ENCODE peak calls at places on chromosomes 4 and X, in six cellular contexts. K, R, P, L, W and X are unnamed samples.

GRCh38 chrX:100381613-100382012 is 28.5 kb downstream of the PCDH19 start:
- DNase-seq in K (no peak), R (no peak), P (no peak), L (no peak), W (no peak), X (no peak)

GRCh38 chrX:108091878-108092291 is 307 bp downstream of the ATG4A start:
- DNase-seq in K (peak; percentile 41), R (peak; percentile 40), P (no peak), L (peak; percentile 8), W (no peak), X (no peak)

GRCh38 chr4:153109296-153109868 is 94.9 kb upstream of the TRIM2 start:
- DNase-seq in K (no peak), R (no peak), P (no peak), L (no peak), W (no peak), X (no peak)

GRCh38 chrX:20221902-20222301 is 44.8 kb downstream of the RPS6KA3 start:
- DNase-seq in K (no peak), R (no peak), P (no peak), L (no peak), W (no peak), X (no peak)

GRCh38 chr4:7928711-7929505 is 10.8 kb downstream of the AFAP1 start:
- DNase-seq in K (no peak), R (no peak), P (no peak), L (no peak), W (no peak), X (no peak)

GRCh38 chrX:13120017-13120416 is 75.6 kb upstream of the FAM9C start:
- DNase-seq in K (no peak), R (no peak), P (no peak), L (no peak), W (no peak), X (no peak)

GRCh38 chr4:84578540-84579409 is 4.2 kb upstream of the CDS1 start:
- DNase-seq in K (no peak), R (peak; percentile 38), P (peak; percentile 8), L (no peak), W (peak; percentile 60), X (no peak)

GRCh38 chr4:112312610-112313239 is 15.6 kb downstream of the ALPK1 start:
- DNase-seq in K (no peak), R (no peak), P (no peak), L (no peak), W (no peak), X (no peak)

GRCh38 chrX:8988456-8988855 is 45.5 kb downstream of the FAM9B start:
- DNase-seq in K (no peak), R (no peak), P (no peak), L (peak; percentile 4), W (no peak), X (no peak)

GRCh38 chr4:23899565-23899964 is 9.7 kb upstream of the PPARGC1A start:
- DNase-seq in K (no peak), R (no peak), P (no peak), L (no peak), W (no peak), X (no peak)

GRCh38 chr4:53273726-53274125 is 92.1 kb downstream of the SCFD2 start:
- DNase-seq in K (no peak), R (no peak), P (no peak), L (no peak), W (no peak), X (no peak)

GRCh38 chr4:54014761-54015160 is 49.6 kb downstream of the CHIC2 start:
- DNase-seq in K (no peak), R (no peak), P (no peak), L (no peak), W (no peak), X (no peak)

GRCh38 chr4:102263024-102263787 is 82.1 kb downstream of the SLC39A8 start:
- DNase-seq in K (peak; percentile 81), R (peak; percentile 35), P (peak; percentile 24), L (no peak), W (peak; percentile 43), X (no peak)

GRCh38 chrX:130144509-130144908 is 21.1 kb downstream of the AIFM1 start:
- DNase-seq in K (peak; percentile 19), R (no peak), P (no peak), L (no peak), W (no peak), X (no peak)

GRCh38 chr4:47662975-47663374 is 174.9 kb downstream of the CORIN start:
- DNase-seq in K (peak; percentile 30), R (no peak), P (no peak), L (peak; percentile 2), W (no peak), X (no peak)

GRCh38 chrX:77962068-77962902 is 7.2 kb downstream of the PGAM4 start:
- DNase-seq in K (peak; percentile 48), R (no peak), P (peak; percentile 21), L (no peak), W (no peak), X (no peak)

GRCh38 chr4:144696376-144696775 is 50.4 kb downstream of the HHIP start:
- DNase-seq in K (no peak), R (no peak), P (no peak), L (no peak), W (no peak), X (no peak)

GRCh38 chr4:184825394-184826314 is at the start of gene ACSL1:
- DNase-seq in K (peak; percentile 84), R (peak; percentile 47), P (peak; percentile 80), L (peak; percentile 75), W (peak; percentile 60), X (peak; percentile 65)

GRCh38 chrX:140432328-140433025 is 72.4 kb downstream of the SOX3 start:
- DNase-seq in K (no peak), R (no peak), P (no peak), L (no peak), W (no peak), X (peak; percentile 19)

GRCh38 chrX:78019586-78020483 is 50.4 kb upstream of the PGAM4 start:
- DNase-seq in K (no peak), R (no peak), P (no peak), L (no peak), W (no peak), X (no peak)

GRCh38 chr4:151983854-151984253 is 223.0 kb upstream of the GATB start:
- DNase-seq in K (no peak), R (peak; percentile 25), P (no peak), L (no peak), W (no peak), X (no peak)

GRCh38 chr4:83370640-83370906 is 35.9 kb upstream of the HPSE start:
- DNase-seq in K (no peak), R (no peak), P (no peak), L (no peak), W (no peak), X (no peak)

GRCh38 chr4:15455290-15455689 is 14.4 kb upstream of the CC2D2A start:
- DNase-seq in K (no peak), R (no peak), P (no peak), L (no peak), W (no peak), X (no peak)

GRCh38 chr4:16116019-16116418 is 32.2 kb upstream of the PROM1 start:
- DNase-seq in K (no peak), R (no peak), P (no peak), L (no peak), W (no peak), X (no peak)